ENCODE peak calls at places on chromosome 2, in nine cellular contexts. W is activated CD8-positive, alpha-beta T cell treated with anti-CD3 and anti-CD28 coated beads for 36 hours; R is NCI-H2029 treated with DMSO at 0.1 percent for 48 hours; B is activated CD4-positive, alpha-beta T cell treated with anti-CD3 and anti-CD28 coated beads for 24 hours; A is NCI-H774; E is activated effector memory CD4-positive, alpha-beta T cell treated with Interleukin-2 at 50 U/mL for 16 hours; O is gastrocnemius medialis; Y is NCI-H446; C is KBM-7. P is an unnamed sample.

GRCh38 chr2:62140785-62141740 is 54.9 kb upstream of the B3GNT2 start:
- DNase-seq in C (peak; percentile 65), B (no peak), W (peak; percentile 4), A (no peak), Y (no peak), R (no peak), E (no peak), O (no peak), P (no peak)

GRCh38 chr2:144942516-144943256 is 422.8 kb upstream of the ZEB2 start:
- DNase-seq in Y (no peak), W (no peak), A (no peak), O (no peak), R (no peak), B (no peak), C (no peak), E (no peak), P (no peak)

GRCh38 chr2:69836316-69836715 is 6.9 kb downstream of the GMCL1 start:
- DNase-seq in A (no peak), E (no peak), Y (no peak), R (no peak), W (no peak), O (no peak), B (no peak), C (no peak), P (no peak)

GRCh38 chr2:137886432-137886831 is 77.8 kb upstream of the HNMT start:
- DNase-seq in O (no peak), R (no peak), W (no peak), E (no peak), B (no peak), Y (peak; percentile 43), C (no peak), A (no peak), P (no peak)

GRCh38 chr2:14633031-14633430 is 514 bp downstream of the LRATD1 start:
- DNase-seq in W (no peak), C (no peak), E (no peak), Y (no peak), R (no peak), A (peak; percentile 15), O (no peak), B (no peak), P (no peak)

GRCh38 chr2:103159018-103159417 is 397.2 kb downstream of the TMEM182 start:
- DNase-seq in E (no peak), C (no peak), B (no peak), O (no peak), R (no peak), A (no peak), W (no peak), Y (peak; percentile 43), P (no peak)

GRCh38 chr2:54531558-54531957 is 75.4 kb downstream of the SPTBN1 start:
- DNase-seq in R (no peak), O (no peak), C (no peak), B (no peak), Y (no peak), A (no peak), W (no peak), E (no peak), P (no peak)

GRCh38 chr2:854460-854859 is 96.2 kb upstream of the SNTG2 start:
- DNase-seq in Y (no peak), W (peak; percentile 70), A (no peak), E (no peak), B (peak; percentile 10), R (no peak), O (no peak), C (peak; percentile 20), P (peak; percentile 15)

GRCh38 chr2:170189757-170190156 is 11.8 kb downstream of the MYO3B start:
- DNase-seq in W (no peak), E (no peak), O (no peak), C (no peak), Y (no peak), A (no peak), R (no peak), B (no peak), P (no peak)

GRCh38 chr2:230684222-230685164 is 28.1 kb upstream of the CAB39 start:
- DNase-seq in W (no peak), A (no peak), R (no peak), O (no peak), Y (no peak), B (no peak), C (no peak), E (no peak), P (no peak)